ENCODE peak calls at places on chromosomes 11 and 22, in nine cellular contexts. One of them, this sample, is unnamed.

GRCh38 chr11:7686761-7687160 is 13.5 kb upstream of the CYB5R2 start:
- DNase-seq in T-cell: no peak
- DNase-seq in breast epithelium: no peak
- DNase-seq in kidney glomerular epithelial cell: no peak
- DNase-seq in activated naive CD8-positive, alpha-beta T cell treated with anti-CD3 and anti-CD28 coated beads for 36 hours: no peak
- DNase-seq in DMS153: no peak
- DNase-seq in fibroblast of pulmonary artery: no peak
- DNase-seq in RPMI8226: no peak
- DNase-seq in head of caudate nucleus: no peak
- DNase-seq in this sample: no peak

GRCh38 chr11:11251394-11251970 is 101.6 kb downstream of the CSNK2A3 start:
- DNase-seq in T-cell: no peak
- DNase-seq in RPMI8226: peak
- DNase-seq in kidney glomerular epithelial cell: no peak
- DNase-seq in head of caudate nucleus: no peak
- DNase-seq in DMS153: no peak
- DNase-seq in activated naive CD8-positive, alpha-beta T cell treated with anti-CD3 and anti-CD28 coated beads for 36 hours: no peak
- DNase-seq in breast epithelium: no peak
- DNase-seq in fibroblast of pulmonary artery: no peak
- DNase-seq in this sample: no peak

GRCh38 chr22:26610072-26610958 is 7.5 kb downstream of the CRYBB1 start:
- DNase-seq in fibroblast of pulmonary artery: peak
- DNase-seq in T-cell: no peak
- DNase-seq in DMS153: no peak
- DNase-seq in kidney glomerular epithelial cell: no peak
- DNase-seq in RPMI8226: peak
- DNase-seq in activated naive CD8-positive, alpha-beta T cell treated with anti-CD3 and anti-CD28 coated beads for 36 hours: peak
- DNase-seq in breast epithelium: no peak
- DNase-seq in head of caudate nucleus: peak
- DNase-seq in this sample: peak

GRCh38 chr11:44258190-44258489 is 51.8 kb downstream of the ALX4 start:
- DNase-seq in kidney glomerular epithelial cell: no peak
- DNase-seq in activated naive CD8-positive, alpha-beta T cell treated with anti-CD3 and anti-CD28 coated beads for 36 hours: no peak
- DNase-seq in breast epithelium: no peak
- DNase-seq in head of caudate nucleus: no peak
- DNase-seq in DMS153: no peak
- DNase-seq in RPMI8226: no peak
- DNase-seq in fibroblast of pulmonary artery: no peak
- DNase-seq in T-cell: no peak
- DNase-seq in this sample: no peak

GRCh38 chr11:67367014-67367835 is 6.2 kb downstream of the CLCF1 start:
- DNase-seq in T-cell: no peak
- DNase-seq in DMS153: no peak
- DNase-seq in RPMI8226: no peak
- DNase-seq in activated naive CD8-positive, alpha-beta T cell treated with anti-CD3 and anti-CD28 coated beads for 36 hours: no peak
- DNase-seq in head of caudate nucleus: no peak
- DNase-seq in breast epithelium: no peak
- DNase-seq in fibroblast of pulmonary artery: peak
- DNase-seq in kidney glomerular epithelial cell: no peak
- DNase-seq in this sample: no peak

GRCh38 chr11:95156916-95157568 is 67.4 kb downstream of the ENDOD1 start:
- DNase-seq in kidney glomerular epithelial cell: no peak
- DNase-seq in fibroblast of pulmonary artery: no peak
- DNase-seq in RPMI8226: no peak
- DNase-seq in T-cell: no peak
- DNase-seq in DMS153: no peak
- DNase-seq in head of caudate nucleus: no peak
- DNase-seq in breast epithelium: peak
- DNase-seq in activated naive CD8-positive, alpha-beta T cell treated with anti-CD3 and anti-CD28 coated beads for 36 hours: no peak
- DNase-seq in this sample: no peak

GRCh38 chr11:15308840-15309239 is 194.1 kb downstream of the INSC start:
- DNase-seq in kidney glomerular epithelial cell: no peak
- DNase-seq in T-cell: no peak
- DNase-seq in fibroblast of pulmonary artery: no peak
- DNase-seq in activated naive CD8-positive, alpha-beta T cell treated with anti-CD3 and anti-CD28 coated beads for 36 hours: no peak
- DNase-seq in RPMI8226: no peak
- DNase-seq in DMS153: no peak
- DNase-seq in head of caudate nucleus: no peak
- DNase-seq in breast epithelium: no peak
- DNase-seq in this sample: no peak

GRCh38 chr22:41975299-41976069 is 6.2 kb downstream of the SEPTIN3 start:
- DNase-seq in head of caudate nucleus: no peak
- DNase-seq in breast epithelium: no peak
- DNase-seq in RPMI8226: no peak
- DNase-seq in fibroblast of pulmonary artery: no peak
- DNase-seq in T-cell: no peak
- DNase-seq in activated naive CD8-positive, alpha-beta T cell treated with anti-CD3 and anti-CD28 coated beads for 36 hours: no peak
- DNase-seq in kidney glomerular epithelial cell: no peak
- DNase-seq in DMS153: no peak
- DNase-seq in this sample: no peak

GRCh38 chr22:37454857-37455686 is 27.8 kb upstream of the ELFN2 start:
- DNase-seq in RPMI8226: peak
- DNase-seq in T-cell: no peak
- DNase-seq in DMS153: peak
- DNase-seq in fibroblast of pulmonary artery: peak
- DNase-seq in head of caudate nucleus: no peak
- DNase-seq in kidney glomerular epithelial cell: peak
- DNase-seq in activated naive CD8-positive, alpha-beta T cell treated with anti-CD3 and anti-CD28 coated beads for 36 hours: no peak
- DNase-seq in breast epithelium: no peak
- DNase-seq in this sample: peak

GRCh38 chr11:29481721-29482120 is 535.1 kb downstream of the KCNA4 start:
- DNase-seq in head of caudate nucleus: no peak
- DNase-seq in DMS153: no peak
- DNase-seq in kidney glomerular epithelial cell: no peak
- DNase-seq in T-cell: no peak
- DNase-seq in RPMI8226: no peak
- DNase-seq in breast epithelium: no peak
- DNase-seq in fibroblast of pulmonary artery: peak
- DNase-seq in activated naive CD8-positive, alpha-beta T cell treated with anti-CD3 and anti-CD28 coated beads for 36 hours: no peak
- DNase-seq in this sample: no peak

GRCh38 chr22:22912722-22913253 is 25.2 kb downstream of the IGLL5 start:
- DNase-seq in RPMI8226: no peak
- DNase-seq in head of caudate nucleus: no peak
- DNase-seq in T-cell: no peak
- DNase-seq in breast epithelium: no peak
- DNase-seq in activated naive CD8-positive, alpha-beta T cell treated with anti-CD3 and anti-CD28 coated beads for 36 hours: no peak
- DNase-seq in DMS153: no peak
- DNase-seq in kidney glomerular epithelial cell: no peak
- DNase-seq in fibroblast of pulmonary artery: no peak
- DNase-seq in this sample: no peak

GRCh38 chr11:107221743-107222142 is 203.5 kb upstream of the GUCY1A2 start:
- DNase-seq in T-cell: no peak
- DNase-seq in kidney glomerular epithelial cell: no peak
- DNase-seq in breast epithelium: no peak
- DNase-seq in fibroblast of pulmonary artery: no peak
- DNase-seq in head of caudate nucleus: no peak
- DNase-seq in activated naive CD8-positive, alpha-beta T cell treated with anti-CD3 and anti-CD28 coated beads for 36 hours: no peak
- DNase-seq in RPMI8226: no peak
- DNase-seq in DMS153: no peak
- DNase-seq in this sample: no peak

GRCh38 chr22:31734512-31734911 is 15.4 kb downstream of the PRR14L start:
- DNase-seq in fibroblast of pulmonary artery: peak
- DNase-seq in head of caudate nucleus: no peak
- DNase-seq in kidney glomerular epithelial cell: peak
- DNase-seq in breast epithelium: no peak
- DNase-seq in T-cell: no peak
- DNase-seq in RPMI8226: no peak
- DNase-seq in activated naive CD8-positive, alpha-beta T cell treated with anti-CD3 and anti-CD28 coated beads for 36 hours: no peak
- DNase-seq in DMS153: no peak
- DNase-seq in this sample: peak

GRCh38 chr11:116478676-116479075 is 294.1 kb downstream of the BUD13 start:
- DNase-seq in breast epithelium: no peak
- DNase-seq in activated naive CD8-positive, alpha-beta T cell treated with anti-CD3 and anti-CD28 coated beads for 36 hours: no peak
- DNase-seq in T-cell: no peak
- DNase-seq in fibroblast of pulmonary artery: no peak
- DNase-seq in kidney glomerular epithelial cell: no peak
- DNase-seq in head of caudate nucleus: no peak
- DNase-seq in RPMI8226: no peak
- DNase-seq in DMS153: no peak
- DNase-seq in this sample: no peak

GRCh38 chr11:72242141-72242540 is 1.8 kb downstream of the PHOX2A start:
- DNase-seq in DMS153: no peak
- DNase-seq in RPMI8226: no peak
- DNase-seq in kidney glomerular epithelial cell: no peak
- DNase-seq in breast epithelium: no peak
- DNase-seq in head of caudate nucleus: no peak
- DNase-seq in fibroblast of pulmonary artery: no peak
- DNase-seq in activated naive CD8-positive, alpha-beta T cell treated with anti-CD3 and anti-CD28 coated beads for 36 hours: no peak
- DNase-seq in T-cell: no peak
- DNase-seq in this sample: no peak

GRCh38 chr11:31813961-31814868 is 3.1 kb upstream of the PAX6 start:
- DNase-seq in head of caudate nucleus: no peak
- DNase-seq in T-cell: no peak
- DNase-seq in kidney glomerular epithelial cell: no peak
- DNase-seq in DMS153: no peak
- DNase-seq in RPMI8226: no peak
- DNase-seq in breast epithelium: no peak
- DNase-seq in activated naive CD8-positive, alpha-beta T cell treated with anti-CD3 and anti-CD28 coated beads for 36 hours: no peak
- DNase-seq in fibroblast of pulmonary artery: no peak
- DNase-seq in this sample: no peak

GRCh38 chr22:23180301-23180892 is at the start of gene BCR:
- DNase-seq in DMS153: peak
- DNase-seq in activated naive CD8-positive, alpha-beta T cell treated with anti-CD3 and anti-CD28 coated beads for 36 hours: peak
- DNase-seq in T-cell: peak
- DNase-seq in head of caudate nucleus: peak
- DNase-seq in kidney glomerular epithelial cell: peak
- DNase-seq in breast epithelium: no peak
- DNase-seq in fibroblast of pulmonary artery: peak
- DNase-seq in RPMI8226: peak
- DNase-seq in this sample: peak

GRCh38 chr22:49934891-49935557 is 16.6 kb downstream of the CRELD2 start:
- DNase-seq in activated naive CD8-positive, alpha-beta T cell treated with anti-CD3 and anti-CD28 coated beads for 36 hours: peak
- DNase-seq in DMS153: peak
- DNase-seq in kidney glomerular epithelial cell: no peak
- DNase-seq in RPMI8226: peak
- DNase-seq in head of caudate nucleus: peak
- DNase-seq in breast epithelium: peak
- DNase-seq in fibroblast of pulmonary artery: peak
- DNase-seq in T-cell: peak
- DNase-seq in this sample: no peak

GRCh38 chr11:59550842-59551650 is 39.7 kb downstream of the OR4D9 start:
- DNase-seq in DMS153: peak
- DNase-seq in RPMI8226: peak
- DNase-seq in activated naive CD8-positive, alpha-beta T cell treated with anti-CD3 and anti-CD28 coated beads for 36 hours: peak
- DNase-seq in breast epithelium: peak
- DNase-seq in kidney glomerular epithelial cell: peak
- DNase-seq in head of caudate nucleus: peak
- DNase-seq in fibroblast of pulmonary artery: peak
- DNase-seq in T-cell: peak
- DNase-seq in this sample: peak

GRCh38 chr22:27492566-27493201 is 308.9 kb downstream of the MN1 start:
- DNase-seq in DMS153: no peak
- DNase-seq in T-cell: no peak
- DNase-seq in breast epithelium: no peak
- DNase-seq in kidney glomerular epithelial cell: no peak
- DNase-seq in head of caudate nucleus: no peak
- DNase-seq in fibroblast of pulmonary artery: no peak
- DNase-seq in activated naive CD8-positive, alpha-beta T cell treated with anti-CD3 and anti-CD28 coated beads for 36 hours: no peak
- DNase-seq in RPMI8226: peak
- DNase-seq in this sample: no peak

GRCh38 chr11:57476883-57477506 is 16.7 kb downstream of the RTN4RL2 start:
- DNase-seq in fibroblast of pulmonary artery: no peak
- DNase-seq in head of caudate nucleus: no peak
- DNase-seq in T-cell: no peak
- DNase-seq in RPMI8226: peak
- DNase-seq in breast epithelium: no peak
- DNase-seq in kidney glomerular epithelial cell: no peak
- DNase-seq in DMS153: peak
- DNase-seq in activated naive CD8-positive, alpha-beta T cell treated with anti-CD3 and anti-CD28 coated beads for 36 hours: peak
- DNase-seq in this sample: no peak

GRCh38 chr11:77082838-77083552 is 16.2 kb downstream of the CAPN5 start:
- DNase-seq in kidney glomerular epithelial cell: no peak
- DNase-seq in T-cell: peak
- DNase-seq in activated naive CD8-positive, alpha-beta T cell treated with anti-CD3 and anti-CD28 coated beads for 36 hours: peak
- DNase-seq in fibroblast of pulmonary artery: peak
- DNase-seq in head of caudate nucleus: no peak
- DNase-seq in DMS153: no peak
- DNase-seq in breast epithelium: no peak
- DNase-seq in RPMI8226: no peak
- DNase-seq in this sample: peak

GRCh38 chr22:39999144-39999757 is 4.5 kb downstream of the FAM83F start:
- DNase-seq in RPMI8226: no peak
- DNase-seq in activated naive CD8-positive, alpha-beta T cell treated with anti-CD3 and anti-CD28 coated beads for 36 hours: no peak
- DNase-seq in T-cell: no peak
- DNase-seq in DMS153: peak
- DNase-seq in kidney glomerular epithelial cell: no peak
- DNase-seq in breast epithelium: no peak
- DNase-seq in head of caudate nucleus: no peak
- DNase-seq in fibroblast of pulmonary artery: peak
- DNase-seq in this sample: peak

GRCh38 chr11:17721242-17721999 is 2.0 kb downstream of the MYOD1 start:
- DNase-seq in RPMI8226: no peak
- DNase-seq in T-cell: no peak
- DNase-seq in kidney glomerular epithelial cell: no peak
- DNase-seq in activated naive CD8-positive, alpha-beta T cell treated with anti-CD3 and anti-CD28 coated beads for 36 hours: no peak
- DNase-seq in breast epithelium: no peak
- DNase-seq in fibroblast of pulmonary artery: no peak
- DNase-seq in head of caudate nucleus: no peak
- DNase-seq in DMS153: no peak
- DNase-seq in this sample: no peak

GRCh38 chr11:110897035-110897434 is 184.8 kb upstream of the ARHGAP20 start:
- DNase-seq in activated naive CD8-positive, alpha-beta T cell treated with anti-CD3 and anti-CD28 coated beads for 36 hours: no peak
- DNase-seq in RPMI8226: no peak
- DNase-seq in head of caudate nucleus: no peak
- DNase-seq in T-cell: no peak
- DNase-seq in kidney glomerular epithelial cell: no peak
- DNase-seq in DMS153: no peak
- DNase-seq in breast epithelium: no peak
- DNase-seq in fibroblast of pulmonary artery: peak
- DNase-seq in this sample: peak

GRCh38 chr11:1761110-1761856 is 2.4 kb downstream of the CTSD start:
- DNase-seq in fibroblast of pulmonary artery: no peak
- DNase-seq in DMS153: no peak
- DNase-seq in T-cell: no peak
- DNase-seq in head of caudate nucleus: no peak
- DNase-seq in breast epithelium: no peak
- DNase-seq in activated naive CD8-positive, alpha-beta T cell treated with anti-CD3 and anti-CD28 coated beads for 36 hours: no peak
- DNase-seq in RPMI8226: no peak
- DNase-seq in kidney glomerular epithelial cell: no peak
- DNase-seq in this sample: no peak

This sample was measured in brain microvascular endothelial cell.